ENCODE peak calls at places on chromosomes 13 and 19, in six cellular contexts. O is right lobe of liver; Q is heart right ventricle; T is activated CD8-positive, alpha-beta memory T cell treated with anti-CD3 and anti-CD28 coated beads, Interleukin-2, amount 10 ng/mL, durations not matched to agents 7 days and 5 days; B is activated naive CD4-positive, alpha-beta T cell treated with anti-CD3 and anti-CD28 coated beads, Interleukin-2, amount 50 U/mL, for 72 hours; C is naive thymus-derived CD8-positive, alpha-beta T cell. Z is an unnamed sample.

GRCh38 chr13:34833562-34834182 is 108.4 kb upstream of the NBEA start:
- ATAC-seq in C (no peak), O (no peak), Q (no peak), T (no peak), B (no peak), Z (peak; percentile 32)

GRCh38 chr19:39502640-39503417 is 4.1 kb downstream of the DLL3 start:
- ATAC-seq in O (peak; percentile 82), C (peak; percentile 62), T (peak; percentile 71), B (peak; percentile 70), Q (peak; percentile 88), Z (peak; percentile 63)

GRCh38 chr13:70080030-70080429 is 27.6 kb upstream of the ATXN8OS start:
- ATAC-seq in O (no peak), T (no peak), C (no peak), B (no peak), Q (peak; percentile 95), Z (no peak)

GRCh38 chr13:23963184-23963931 is 66.1 kb upstream of the C1QTNF9B start:
- ATAC-seq in C (no peak), T (peak; percentile 14), O (no peak), B (peak; percentile 23), Q (no peak), Z (peak; percentile 7)

GRCh38 chr19:10662384-10663251 is 8.5 kb downstream of the ILF3 start:
- ATAC-seq in B (peak; percentile 43), O (no peak), Q (no peak), T (no peak), C (peak; percentile 32), Z (peak; percentile 79)

GRCh38 chr13:92767468-92767867 is 459.1 kb upstream of the GPC6 start:
- ATAC-seq in C (no peak), B (no peak), Q (no peak), O (no peak), T (no peak), Z (no peak)

GRCh38 chr13:27199691-27200090 is 28.1 kb upstream of the USP12 start:
- ATAC-seq in C (no peak), Q (no peak), T (no peak), O (no peak), B (no peak), Z (no peak)

GRCh38 chr19:15614507-15615379 is at the start of gene CYP4F8:
- ATAC-seq in C (no peak), B (no peak), Q (no peak), O (peak; percentile 18), T (no peak), Z (no peak)

GRCh38 chr13:22193070-22193469 is 522.2 kb downstream of the FGF9 start:
- ATAC-seq in B (no peak), Q (no peak), C (no peak), O (no peak), T (peak; percentile 58), Z (peak; percentile 69)

GRCh38 chr19:9945319-9945966 is 9.1 kb upstream of the OLFM2 start:
- ATAC-seq in Q (peak; percentile 95), C (no peak), O (peak; percentile 66), B (no peak), T (no peak), Z (peak; percentile 32)

GRCh38 chr19:11007376-11007775 is 46.5 kb downstream of the SMARCA4 start:
- ATAC-seq in O (no peak), C (no peak), Q (no peak), T (no peak), B (no peak), Z (no peak)

GRCh38 chr19:55494172-55494761 is 6.0 kb downstream of the SSC5D start:
- ATAC-seq in B (peak; percentile 21), C (peak; percentile 62), Q (peak; percentile 71), O (peak; percentile 39), T (peak; percentile 57), Z (peak; percentile 39)

GRCh38 chr13:98998831-98999634 is 21.2 kb upstream of the DOCK9 start:
- ATAC-seq in C (peak; percentile 76), Q (peak; percentile 30), B (peak; percentile 82), O (no peak), T (peak; percentile 63), Z (peak; percentile 91)

GRCh38 chr19:42555317-42555716 is 27.0 kb upstream of the CEACAM1 start:
- ATAC-seq in C (no peak), Q (peak; percentile 30), B (no peak), T (no peak), O (peak; percentile 49), Z (no peak)

GRCh38 chr13:29707876-29708543 is 112.5 kb upstream of the SLC7A1 start:
- ATAC-seq in B (peak; percentile 96), C (no peak), Q (peak; percentile 44), T (peak; percentile 76), O (peak; percentile 71), Z (peak; percentile 79)

GRCh38 chr13:97659602-97660001 is 225.6 kb downstream of the RAP2A start:
- ATAC-seq in B (no peak), O (peak; percentile 41), T (no peak), C (no peak), Q (peak; percentile 63), Z (no peak)

GRCh38 chr13:77846173-77846572 is 72.5 kb downstream of the EDNRB start:
- ATAC-seq in T (no peak), Q (no peak), O (no peak), C (no peak), B (no peak), Z (no peak)

GRCh38 chr19:13043285-13043684 is 48.0 kb downstream of the NFIX start:
- ATAC-seq in O (no peak), C (no peak), Q (no peak), T (no peak), B (no peak), Z (no peak)